ENCODE peak calls at places on chromosomes 3 and 15, in five cellular contexts. Y is ACHN; K is germinal center; H is HCT116; G is naive thymus-derived CD4-positive, alpha-beta T cell. Q is an unnamed sample.

GRCh38 chr15:68258684-68259083 is 18.9 kb upstream of the FEM1B start:
- DNase-seq in K (no peak), G (no peak), H (no peak), Y (no peak), Q (no peak)

GRCh38 chr3:43531835-43532234 is 90.0 kb downstream of the ANO10 start:
- DNase-seq in H (no peak), K (no peak), G (no peak), Y (peak), Q (no peak)

GRCh38 chr15:91548588-91548987 is 304.9 kb upstream of the SLCO3A1 start:
- DNase-seq in K (no peak), Y (no peak), H (no peak), G (no peak), Q (no peak)

GRCh38 chr15:25789616-25790002 is 73.5 kb downstream of the ATP10A start:
- DNase-seq in H (no peak), K (no peak), Y (no peak), G (no peak), Q (no peak)

GRCh38 chr15:90040618-90041017 is 39.5 kb downstream of the ZNF710 start:
- DNase-seq in H (no peak), G (no peak), K (no peak), Y (no peak), Q (no peak)

GRCh38 chr3:102141096-102141912 is 292.0 kb downstream of the NFKBIZ start:
- DNase-seq in H (no peak), K (no peak), Y (no peak), G (no peak), Q (no peak)

GRCh38 chr3:126540342-126540849 is 16.4 kb downstream of the CHST13 start:
- DNase-seq in Y (peak), K (no peak), H (peak), G (no peak), Q (peak)

GRCh38 chr3:87233805-87234204 is 6.7 kb downstream of the CHMP2B start:
- DNase-seq in H (no peak), G (no peak), K (no peak), Y (no peak), Q (no peak)

GRCh38 chr3:178777718-178778411 is 241.6 kb downstream of the KCNMB2 start:
- DNase-seq in K (no peak), Y (no peak), G (no peak), H (peak), Q (no peak)

GRCh38 chr15:77507151-77507847 is 86.6 kb downstream of the HMG20A start:
- DNase-seq in G (no peak), H (no peak), K (no peak), Y (no peak), Q (no peak)

GRCh38 chr3:156551261-156551660 is 3.7 kb downstream of the SSR3 start:
- DNase-seq in Y (no peak), K (no peak), H (no peak), G (no peak), Q (no peak)

GRCh38 chr3:143066033-143066432 is 53.5 kb upstream of the CHST2 start:
- DNase-seq in H (no peak), Y (no peak), G (no peak), K (no peak), Q (no peak)

GRCh38 chr3:174488527-174488926 is 370.6 kb upstream of the NAALADL2 start:
- DNase-seq in G (no peak), Y (no peak), K (no peak), H (no peak), Q (no peak)

GRCh38 chr15:34011476-34011875 is 27.5 kb downstream of the AVEN start:
- DNase-seq in Y (no peak), H (no peak), G (no peak), K (no peak), Q (no peak)

GRCh38 chr3:197371521-197372075 is 73.2 kb upstream of the DLG1 start:
- DNase-seq in K (no peak), G (no peak), H (no peak), Y (no peak), Q (no peak)

Q was measured in KG1.